ENCODE peak calls at places on chromosomes 3 and 15, in seven cellular contexts. I is stimulated activated CD4-positive, alpha-beta T cell treated with anti-CD3 and anti-CD28 coated beads, TNF-alpha, amount 100 ng/mL, for 4 hours; X is HEK293T; R is Kasumi-1; P is left colon; D is ovary; Y is amniotic epithelial cell. M is an unnamed sample.

GRCh38 chr3:140276698-140277097 is 341.7 kb downstream of the CLSTN2 start:
- DNase-seq in R (no peak), P (peak; percentile 6), Y (no peak), D (no peak), I (no peak), X (peak; percentile 28), M (no peak)

GRCh38 chr3:49133226-49133951 is 539 bp upstream of the LAMB2 start:
- DNase-seq in R (peak; percentile 44), P (peak; percentile 85), I (no peak), X (peak; percentile 86), Y (peak; percentile 88), D (peak; percentile 90), M (peak; percentile 75)

GRCh38 chr3:115518100-115518852 is 105.0 kb upstream of the GAP43 start:
- DNase-seq in D (no peak), P (no peak), R (no peak), Y (peak; percentile 91), X (peak; percentile 60), I (no peak), M (peak; percentile 84)

GRCh38 chr3:141412936-141413354 is 44.6 kb downstream of the ZBTB38 start:
- DNase-seq in X (no peak), D (peak; percentile 95), R (no peak), I (no peak), Y (peak; percentile 90), P (peak; percentile 66), M (no peak)

GRCh38 chr15:32642667-32643425 is 1.3 kb downstream of the SCG5 start:
- DNase-seq in D (no peak), R (no peak), X (no peak), P (no peak), I (no peak), Y (no peak), M (no peak)

GRCh38 chr3:126019683-126020082 is 50.7 kb downstream of the ROPN1B start:
- DNase-seq in I (no peak), D (no peak), Y (no peak), P (no peak), X (no peak), R (no peak), M (no peak)

GRCh38 chr15:80785335-80785734 is 6.2 kb downstream of the CEMIP start:
- DNase-seq in Y (no peak), P (no peak), I (no peak), X (no peak), R (no peak), D (no peak), M (no peak)

GRCh38 chr3:51436998-51437639 is 46.0 kb downstream of the RBM15B start:
- DNase-seq in D (no peak), R (no peak), P (no peak), X (no peak), Y (peak; percentile 21), I (no peak), M (peak; percentile 57)

GRCh38 chr15:80550219-80550909 is 144.7 kb upstream of the ABHD17C start:
- DNase-seq in X (no peak), R (no peak), P (no peak), I (no peak), Y (peak; percentile 90), D (no peak), M (peak; percentile 65)

GRCh38 chr3:170502297-170502696 is 83.6 kb downstream of the SLC7A14 start:
- DNase-seq in I (no peak), P (no peak), R (no peak), D (peak; percentile 80), X (no peak), Y (no peak), M (no peak)

GRCh38 chr3:39757312-39757711 is 52.1 kb upstream of the MYRIP start:
- DNase-seq in X (no peak), I (no peak), R (no peak), Y (no peak), P (no peak), D (no peak), M (no peak)

GRCh38 chr15:100785181-100786138 is 94.2 kb upstream of the ALDH1A3 start:
- DNase-seq in P (no peak), I (no peak), Y (no peak), R (no peak), X (no peak), D (no peak), M (no peak)

GRCh38 chr15:57298204-57298603 is 78.1 kb upstream of the CGNL1 start:
- DNase-seq in I (no peak), R (no peak), Y (peak; percentile 34), D (no peak), X (no peak), P (no peak), M (no peak)

GRCh38 chr3:171347017-171347979 is 112.9 kb downstream of the TNIK start:
- DNase-seq in Y (peak; percentile 87), R (peak; percentile 41), D (no peak), X (no peak), P (no peak), I (no peak), M (no peak)

GRCh38 chr3:173814809-173815208 is 417.3 kb downstream of the NLGN1 start:
- DNase-seq in I (no peak), R (no peak), D (no peak), P (no peak), X (no peak), Y (no peak), M (no peak)

GRCh38 chr3:187498211-187498610 is 130.0 kb downstream of the RTP4 start:
- DNase-seq in R (no peak), Y (no peak), I (no peak), D (no peak), X (no peak), P (no peak), M (no peak)

GRCh38 chr15:58438111-58438510 is 6.3 kb downstream of the LIPC start:
- DNase-seq in X (no peak), D (no peak), Y (no peak), R (no peak), I (no peak), P (no peak), M (no peak)

GRCh38 chr15:74960286-74960685 is 3.7 kb upstream of the RPP25 start:
- DNase-seq in X (no peak), Y (no peak), D (no peak), R (no peak), I (no peak), P (no peak), M (no peak)

GRCh38 chr3:131501949-131502348 is 822 bp downstream of the MRPL3 start:
- DNase-seq in Y (no peak), P (no peak), I (no peak), D (no peak), R (peak; percentile 7), X (no peak), M (no peak)

GRCh38 chr3:187504435-187504834 is 136.2 kb downstream of the RTP4 start:
- DNase-seq in P (no peak), X (no peak), R (no peak), Y (peak; percentile 22), D (no peak), I (no peak), M (no peak)

GRCh38 chr3:37301980-37302379 is 127.6 kb upstream of the LRRFIP2 start:
- DNase-seq in R (no peak), D (no peak), P (no peak), Y (peak; percentile 24), X (no peak), I (no peak), M (no peak)

GRCh38 chr15:70133781-70134180 is 36.1 kb upstream of the TLE3 start:
- DNase-seq in D (no peak), X (no peak), I (no peak), Y (no peak), P (no peak), R (no peak), M (no peak)

GRCh38 chr3:188298585-188298984 is 144.6 kb downstream of the LPP start:
- DNase-seq in P (no peak), I (no peak), Y (no peak), D (no peak), R (no peak), X (no peak), M (no peak)

GRCh38 chr15:50355980-50356379 is 982 bp upstream of the GABPB1 start:
- DNase-seq in X (no peak), R (no peak), D (no peak), P (no peak), I (no peak), Y (no peak), M (no peak)

GRCh38 chr3:36943601-36944000 is 1.3 kb downstream of the TRANK1 start:
- DNase-seq in R (no peak), P (no peak), X (no peak), D (no peak), Y (no peak), I (no peak), M (no peak)

GRCh38 chr3:42192334-42193200 is 73.4 kb downstream of the CCK start:
- DNase-seq in Y (no peak), R (peak; percentile 27), X (no peak), D (no peak), P (no peak), I (no peak), M (no peak)

GRCh38 chr15:97235285-97235985 is 725.1 kb upstream of the ARRDC4 start:
- DNase-seq in Y (peak; percentile 29), R (peak; percentile 51), D (peak; percentile 59), P (peak; percentile 47), X (peak; percentile 76), I (no peak), M (peak; percentile 26)